ENCODE peak calls at places on chromosomes 16 and 17, in six cellular contexts. One of them, this sample, is unnamed.

GRCh38 chr17:80650751-80651173 is 106.1 kb downstream of the RPTOR start:
- DNase-seq in GM23338: no peak
- DNase-seq in keratinocyte: no peak
- DNase-seq in fibroblast of the aortic adventitia: no peak
- DNase-seq in thoracic aorta: no peak
- DNase-seq in heart right ventricle: no peak
- DNase-seq in this sample: no peak

GRCh38 chr17:77479372-77479781 is 338.6 kb downstream of the SEC14L1 start:
- DNase-seq in GM23338: peak
- DNase-seq in keratinocyte: no peak
- DNase-seq in fibroblast of the aortic adventitia: no peak
- DNase-seq in thoracic aorta: no peak
- DNase-seq in heart right ventricle: no peak
- DNase-seq in this sample: no peak

GRCh38 chr17:39621523-39622379 is 5.0 kb upstream of the PPP1R1B start:
- DNase-seq in GM23338: peak
- DNase-seq in keratinocyte: no peak
- DNase-seq in fibroblast of the aortic adventitia: peak
- DNase-seq in thoracic aorta: peak
- DNase-seq in heart right ventricle: peak
- DNase-seq in this sample: peak

GRCh38 chr17:68460096-68460495 is 2.8 kb upstream of the WIPI1 start:
- DNase-seq in GM23338: no peak
- DNase-seq in keratinocyte: no peak
- DNase-seq in fibroblast of the aortic adventitia: no peak
- DNase-seq in thoracic aorta: no peak
- DNase-seq in heart right ventricle: no peak
- DNase-seq in this sample: no peak

GRCh38 chr17:80421381-80422090 is 6.6 kb downstream of the ENDOV start:
- DNase-seq in GM23338: no peak
- DNase-seq in keratinocyte: no peak
- DNase-seq in fibroblast of the aortic adventitia: no peak
- DNase-seq in thoracic aorta: no peak
- DNase-seq in heart right ventricle: no peak
- DNase-seq in this sample: no peak

GRCh38 chr17:77527836-77528505 is 387.2 kb downstream of the SEC14L1 start:
- DNase-seq in GM23338: no peak
- DNase-seq in keratinocyte: no peak
- DNase-seq in fibroblast of the aortic adventitia: no peak
- DNase-seq in thoracic aorta: no peak
- DNase-seq in heart right ventricle: no peak
- DNase-seq in this sample: no peak

GRCh38 chr17:45282683-45283644 is 21.1 kb upstream of the SPATA32 start:
- DNase-seq in GM23338: no peak
- DNase-seq in keratinocyte: no peak
- DNase-seq in fibroblast of the aortic adventitia: no peak
- DNase-seq in thoracic aorta: no peak
- DNase-seq in heart right ventricle: peak
- DNase-seq in this sample: peak

GRCh38 chr16:12728471-12728870 is 75.2 kb downstream of the CPPED1 start:
- DNase-seq in GM23338: peak
- DNase-seq in keratinocyte: no peak
- DNase-seq in fibroblast of the aortic adventitia: no peak
- DNase-seq in thoracic aorta: no peak
- DNase-seq in heart right ventricle: no peak
- DNase-seq in this sample: peak

GRCh38 chr16:4052801-4053662 is 63.2 kb downstream of the ADCY9 start:
- DNase-seq in GM23338: no peak
- DNase-seq in keratinocyte: peak
- DNase-seq in fibroblast of the aortic adventitia: peak
- DNase-seq in thoracic aorta: no peak
- DNase-seq in heart right ventricle: peak
- DNase-seq in this sample: peak

GRCh38 chr16:27977966-27978365 is 85.5 kb downstream of the GSG1L start:
- DNase-seq in GM23338: no peak
- DNase-seq in keratinocyte: no peak
- DNase-seq in fibroblast of the aortic adventitia: peak
- DNase-seq in thoracic aorta: no peak
- DNase-seq in heart right ventricle: no peak
- DNase-seq in this sample: peak

GRCh38 chr17:71495420-71495819 is 625.4 kb upstream of the SOX9 start:
- DNase-seq in GM23338: no peak
- DNase-seq in keratinocyte: no peak
- DNase-seq in fibroblast of the aortic adventitia: no peak
- DNase-seq in thoracic aorta: no peak
- DNase-seq in heart right ventricle: no peak
- DNase-seq in this sample: no peak

GRCh38 chr16:31868701-31869167 is 4.9 kb upstream of the ZNF267 start:
- DNase-seq in GM23338: peak
- DNase-seq in keratinocyte: no peak
- DNase-seq in fibroblast of the aortic adventitia: peak
- DNase-seq in thoracic aorta: peak
- DNase-seq in heart right ventricle: peak
- DNase-seq in this sample: peak

GRCh38 chr16:28821874-28822519 is 802 bp upstream of the ATXN2L start:
- DNase-seq in GM23338: no peak
- DNase-seq in keratinocyte: no peak
- DNase-seq in fibroblast of the aortic adventitia: no peak
- DNase-seq in thoracic aorta: no peak
- DNase-seq in heart right ventricle: no peak
- DNase-seq in this sample: no peak

GRCh38 chr17:77560841-77561240 is 397.7 kb upstream of the TNRC6C start:
- DNase-seq in GM23338: no peak
- DNase-seq in keratinocyte: no peak
- DNase-seq in fibroblast of the aortic adventitia: no peak
- DNase-seq in thoracic aorta: no peak
- DNase-seq in heart right ventricle: no peak
- DNase-seq in this sample: no peak

GRCh38 chr17:72432143-72432604 is 311.4 kb downstream of the SOX9 start:
- DNase-seq in GM23338: no peak
- DNase-seq in keratinocyte: no peak
- DNase-seq in fibroblast of the aortic adventitia: no peak
- DNase-seq in thoracic aorta: no peak
- DNase-seq in heart right ventricle: no peak
- DNase-seq in this sample: no peak

GRCh38 chr16:29777576-29778360 is at the start of gene ZG16:
- DNase-seq in GM23338: no peak
- DNase-seq in keratinocyte: no peak
- DNase-seq in fibroblast of the aortic adventitia: no peak
- DNase-seq in thoracic aorta: no peak
- DNase-seq in heart right ventricle: no peak
- DNase-seq in this sample: no peak

GRCh38 chr17:7251330-7252175 is at the start of gene CTDNEP1:
- DNase-seq in GM23338: peak
- DNase-seq in keratinocyte: peak
- DNase-seq in fibroblast of the aortic adventitia: peak
- DNase-seq in thoracic aorta: peak
- DNase-seq in heart right ventricle: peak
- DNase-seq in this sample: peak

GRCh38 chr16:28543072-28543471 is 4.3 kb upstream of the NUPR1 start:
- DNase-seq in GM23338: no peak
- DNase-seq in keratinocyte: no peak
- DNase-seq in fibroblast of the aortic adventitia: no peak
- DNase-seq in thoracic aorta: no peak
- DNase-seq in heart right ventricle: no peak
- DNase-seq in this sample: no peak

GRCh38 chr16:50279142-50279865 is 13.0 kb downstream of the ADCY7 start:
- DNase-seq in GM23338: no peak
- DNase-seq in keratinocyte: no peak
- DNase-seq in fibroblast of the aortic adventitia: no peak
- DNase-seq in thoracic aorta: no peak
- DNase-seq in heart right ventricle: peak
- DNase-seq in this sample: no peak

GRCh38 chr16:8496364-8496763 is 93.9 kb downstream of the TMEM114 start:
- DNase-seq in GM23338: no peak
- DNase-seq in keratinocyte: no peak
- DNase-seq in fibroblast of the aortic adventitia: no peak
- DNase-seq in thoracic aorta: no peak
- DNase-seq in heart right ventricle: no peak
- DNase-seq in this sample: no peak

GRCh38 chr16:8492690-8493089 is 97.6 kb downstream of the TMEM114 start:
- DNase-seq in GM23338: no peak
- DNase-seq in keratinocyte: no peak
- DNase-seq in fibroblast of the aortic adventitia: no peak
- DNase-seq in thoracic aorta: no peak
- DNase-seq in heart right ventricle: no peak
- DNase-seq in this sample: no peak

GRCh38 chr16:8489580-8489979 is 100.7 kb downstream of the TMEM114 start:
- DNase-seq in GM23338: no peak
- DNase-seq in keratinocyte: no peak
- DNase-seq in fibroblast of the aortic adventitia: no peak
- DNase-seq in thoracic aorta: no peak
- DNase-seq in heart right ventricle: no peak
- DNase-seq in this sample: no peak

DNA sequence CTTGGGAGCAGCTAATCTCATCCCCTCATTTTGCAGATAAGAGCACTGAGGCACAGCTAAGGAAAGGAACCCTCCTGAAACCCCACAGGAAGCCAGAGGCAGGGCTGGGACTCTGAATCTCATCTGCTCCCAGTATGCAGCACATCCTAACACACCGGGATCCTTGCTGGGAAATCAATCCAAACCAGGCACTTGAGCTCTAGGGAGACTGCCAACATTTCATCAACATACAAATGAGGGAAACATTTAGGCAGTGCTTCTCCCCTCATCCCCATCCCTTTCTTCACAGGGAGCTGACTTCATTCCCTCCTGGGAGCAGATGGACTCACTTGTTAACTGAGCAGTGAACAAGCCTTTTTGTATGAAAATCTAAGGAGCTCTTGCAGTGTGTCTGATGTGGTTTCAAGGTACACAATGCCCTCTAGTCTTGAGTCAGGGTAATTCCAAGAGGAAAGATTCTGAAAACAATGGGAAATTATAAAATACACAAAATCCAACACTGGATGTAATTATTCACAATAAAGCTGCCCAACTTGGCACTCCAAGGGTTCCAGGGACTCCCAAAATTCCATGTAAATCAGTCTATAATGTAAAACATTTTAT is 96.3 kb downstream of the TMEM114 start:
- DNase-seq in GM23338: peak
- DNase-seq in keratinocyte: no peak
- DNase-seq in fibroblast of the aortic adventitia: no peak
- DNase-seq in thoracic aorta: no peak
- DNase-seq in heart right ventricle: no peak
- DNase-seq in this sample: no peak
- TF ChIP-seq CTCF in GM23338: no peak
- TF ChIP-seq CTCF in keratinocyte: no peak
- TF ChIP-seq CTCF in fibroblast of the aortic adventitia: no peak
- TF ChIP-seq CTCF in thoracic aorta: no peak
- TF ChIP-seq CTCF in heart right ventricle: no peak
- TF ChIP-seq CTCF in this sample: no peak

GRCh38 chr16:57802635-57803412 is 533 bp upstream of the KIFC3 start:
- DNase-seq in GM23338: peak
- DNase-seq in keratinocyte: no peak
- DNase-seq in fibroblast of the aortic adventitia: no peak
- DNase-seq in thoracic aorta: no peak
- DNase-seq in heart right ventricle: peak
- DNase-seq in this sample: no peak
- H3K4me3 ChIP-seq in GM23338: peak
- H3K4me3 ChIP-seq in keratinocyte: peak
- H3K4me3 ChIP-seq in fibroblast of the aortic adventitia: peak
- H3K4me3 ChIP-seq in thoracic aorta: peak
- H3K4me3 ChIP-seq in heart right ventricle: peak
- H3K4me3 ChIP-seq in this sample: peak

GRCh38 chr16:73840710-73841109 is 455.9 kb upstream of the PSMD7 start:
- DNase-seq in GM23338: no peak
- DNase-seq in keratinocyte: no peak
- DNase-seq in fibroblast of the aortic adventitia: no peak
- DNase-seq in thoracic aorta: no peak
- DNase-seq in heart right ventricle: no peak
- DNase-seq in this sample: no peak

GRCh38 chr16:73848993-73849392 is 447.6 kb upstream of the PSMD7 start:
- DNase-seq in GM23338: no peak
- DNase-seq in keratinocyte: no peak
- DNase-seq in fibroblast of the aortic adventitia: no peak
- DNase-seq in thoracic aorta: no peak
- DNase-seq in heart right ventricle: no peak
- DNase-seq in this sample: no peak

GRCh38 chr16:73847090-73847489 is 449.5 kb upstream of the PSMD7 start:
- DNase-seq in GM23338: peak
- DNase-seq in keratinocyte: no peak
- DNase-seq in fibroblast of the aortic adventitia: no peak
- DNase-seq in thoracic aorta: no peak
- DNase-seq in heart right ventricle: no peak
- DNase-seq in this sample: no peak

GRCh38 chr16:73846292-73846849 is 450.2 kb upstream of the PSMD7 start:
- DNase-seq in GM23338: peak
- DNase-seq in keratinocyte: no peak
- DNase-seq in fibroblast of the aortic adventitia: no peak
- DNase-seq in thoracic aorta: no peak
- DNase-seq in heart right ventricle: no peak
- DNase-seq in this sample: no peak
- TF ChIP-seq CTCF in GM23338: peak
- TF ChIP-seq CTCF in keratinocyte: no peak
- TF ChIP-seq CTCF in fibroblast of the aortic adventitia: no peak
- TF ChIP-seq CTCF in thoracic aorta: no peak
- TF ChIP-seq CTCF in heart right ventricle: no peak
- TF ChIP-seq CTCF in this sample: no peak

GRCh38 chr17:3803308-3803640 is 2.3 kb upstream of the ITGAE start:
- DNase-seq in GM23338: no peak
- DNase-seq in keratinocyte: no peak
- DNase-seq in fibroblast of the aortic adventitia: no peak
- DNase-seq in thoracic aorta: no peak
- DNase-seq in heart right ventricle: no peak
- DNase-seq in this sample: no peak
- H3K4me3 ChIP-seq in GM23338: no peak
- H3K4me3 ChIP-seq in keratinocyte: no peak
- H3K4me3 ChIP-seq in fibroblast of the aortic adventitia: no peak
- H3K4me3 ChIP-seq in thoracic aorta: no peak
- H3K4me3 ChIP-seq in heart right ventricle: no peak
- H3K4me3 ChIP-seq in this sample: no peak

GRCh38 chr17:18970582-18971480 is 18.9 kb downstream of the SLC5A10 start:
- DNase-seq in GM23338: no peak
- DNase-seq in keratinocyte: no peak
- DNase-seq in fibroblast of the aortic adventitia: no peak
- DNase-seq in thoracic aorta: no peak
- DNase-seq in heart right ventricle: no peak
- DNase-seq in this sample: no peak
- TF ChIP-seq CTCF in GM23338: no peak
- TF ChIP-seq CTCF in keratinocyte: peak
- TF ChIP-seq CTCF in fibroblast of the aortic adventitia: peak
- TF ChIP-seq CTCF in thoracic aorta: no peak
- TF ChIP-seq CTCF in heart right ventricle: no peak
- TF ChIP-seq CTCF in this sample: no peak

DNA sequence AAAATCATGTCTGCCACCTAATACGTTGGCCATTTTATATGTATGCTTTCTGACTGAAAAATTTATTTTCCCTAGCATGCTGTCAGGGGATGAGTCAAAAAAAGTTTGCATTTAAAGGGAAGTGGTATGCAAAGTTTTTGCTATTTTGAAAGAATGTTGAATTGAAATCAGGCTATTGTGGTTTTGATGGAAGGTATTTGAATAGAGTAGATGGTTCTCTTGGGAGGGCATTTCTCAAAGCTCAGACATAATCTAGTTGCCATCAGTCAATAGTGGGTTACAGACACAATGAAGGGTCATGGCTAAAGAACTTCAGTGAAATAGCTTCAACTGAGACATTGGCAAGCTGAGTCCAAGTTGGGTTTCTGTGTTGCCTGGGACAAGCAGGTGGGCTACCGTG is 102.4 kb downstream of the MAP2K6 start:
- DNase-seq in GM23338: no peak
- DNase-seq in keratinocyte: no peak
- DNase-seq in fibroblast of the aortic adventitia: no peak
- DNase-seq in thoracic aorta: no peak
- DNase-seq in heart right ventricle: no peak
- DNase-seq in this sample: peak
- H3K4me3 ChIP-seq in GM23338: no peak
- H3K4me3 ChIP-seq in keratinocyte: no peak
- H3K4me3 ChIP-seq in fibroblast of the aortic adventitia: no peak
- H3K4me3 ChIP-seq in thoracic aorta: no peak
- H3K4me3 ChIP-seq in heart right ventricle: no peak
- H3K4me3 ChIP-seq in this sample: no peak

This sample was measured in AG10803.